ENCODE peak calls at places on chromosomes 7 and 10, in five cellular contexts. B is prostate gland, G is globus pallidus, X is HS-5, T is uterus. Y is an unnamed sample.
A peak's percentile ranks its signal among the peaks of the same experiment; 100 is the strongest.

GRCh38 chr7:27176962-27177794 is 3.1 kb upstream of the HOXA10 start:
- DNase-seq in T (peak; percentile 33), X (no peak), B (no peak), G (no peak), Y (no peak)

GRCh38 chr7:139683137-139683871 is 94.5 kb downstream of the HIPK2 start:
- DNase-seq in T (no peak), G (no peak), X (no peak), B (no peak), Y (no peak)

GRCh38 chr7:38327597-38327996 is 54.2 kb upstream of the TARP start:
- DNase-seq in T (no peak), B (no peak), G (no peak), X (no peak), Y (no peak)

GRCh38 chr7:24456526-24457214 is 116.6 kb upstream of the PALS2 start:
- DNase-seq in T (no peak), G (no peak), X (no peak), B (no peak), Y (no peak)

GRCh38 chr10:125294109-125294508 is 133.7 kb upstream of the CTBP2 start:
- DNase-seq in X (no peak), B (no peak), G (no peak), T (no peak), Y (no peak)

GRCh38 chr10:106772957-106773356 is 391.5 kb downstream of the SORCS1 start:
- DNase-seq in B (no peak), G (no peak), X (no peak), T (no peak), Y (no peak)

GRCh38 chr10:132132391-132132841 is 54.3 kb upstream of the DPYSL4 start:
- DNase-seq in X (no peak), T (no peak), B (no peak), G (peak; percentile 59), Y (peak; percentile 29)

GRCh38 chr10:110514848-110515247 is 17.1 kb downstream of the DUSP5 start:
- DNase-seq in G (no peak), B (no peak), T (no peak), X (no peak), Y (no peak)

GRCh38 chr10:60394444-60394843 is 4.8 kb upstream of the ANK3 start:
- DNase-seq in B (no peak), G (peak; percentile 75), X (no peak), T (no peak), Y (no peak)

GRCh38 chr7:136509466-136509865 is 359.0 kb upstream of the CHRM2 start:
- DNase-seq in X (no peak), G (peak; percentile 11), T (no peak), B (no peak), Y (peak; percentile 23)

GRCh38 chr7:12584940-12585339 is 14.4 kb downstream of the SCIN start:
- DNase-seq in B (no peak), G (peak; percentile 65), X (no peak), T (no peak), Y (peak; percentile 93)

GRCh38 chr10:107409517-107409916 is 245.0 kb upstream of the SORCS1 start:
- DNase-seq in X (peak; percentile 5), B (no peak), T (no peak), G (peak; percentile 16), Y (peak; percentile 46)

GRCh38 chr7:227940-228339 is 35.6 kb downstream of the FAM20C start:
- DNase-seq in T (no peak), B (no peak), G (no peak), X (no peak), Y (no peak)

GRCh38 chr10:133523631-133524203 is 3.4 kb upstream of the CYP2E1 start:
- DNase-seq in G (no peak), X (no peak), T (no peak), B (no peak), Y (no peak)

GRCh38 chr7:44272456-44272855 is 52.9 kb downstream of the CAMK2B start:
- DNase-seq in T (no peak), B (no peak), G (no peak), X (no peak), Y (no peak)

GRCh38 chr7:153381275-153382119 is 621.9 kb downstream of the ACTR3B start:
- DNase-seq in G (peak; percentile 33), T (peak; percentile 60), X (no peak), B (no peak), Y (peak; percentile 60)

GRCh38 chr10:6014241-6014761 is 37.0 kb upstream of the IL15RA start:
- DNase-seq in X (peak; percentile 6), G (peak; percentile 41), T (peak; percentile 59), B (peak; percentile 26), Y (peak; percentile 67)

GRCh38 chr10:101139421-101139911 is 8.4 kb downstream of the TLX1 start:
- DNase-seq in T (no peak), B (no peak), G (no peak), X (no peak), Y (no peak)

GRCh38 chr10:91294134-91294906 is 73.9 kb downstream of the PCGF5 start:
- DNase-seq in X (no peak), B (no peak), G (no peak), T (no peak), Y (no peak)

GRCh38 chr10:31146496-31147219 is 115.0 kb upstream of the ZNF438 start:
- DNase-seq in B (no peak), X (peak; percentile 35), G (no peak), T (peak; percentile 62), Y (no peak)

GRCh38 chr7:126005064-126005463 is 1075.4 kb upstream of the POT1 start:
- DNase-seq in B (no peak), T (no peak), X (no peak), G (no peak), Y (no peak)

GRCh38 chr10:111335826-111336225 is 259.0 kb downstream of the ADRA2A start:
- DNase-seq in B (no peak), T (no peak), X (no peak), G (peak; percentile 11), Y (peak; percentile 4)

GRCh38 chr7:17289074-17289665 is 9.3 kb upstream of the AHR start:
- DNase-seq in G (no peak), X (no peak), B (no peak), T (no peak), Y (peak; percentile 43)

GRCh38 chr7:149257146-149257545 is 4.8 kb upstream of the ZNF783 start:
- DNase-seq in G (no peak), B (no peak), X (no peak), T (no peak), Y (no peak)

GRCh38 chr7:1160665-1161010 is 642 bp upstream of the ZFAND2A start:
- DNase-seq in T (no peak), X (no peak), G (no peak), B (no peak), Y (no peak)

GRCh38 chr10:71978988-71979691 is 14.9 kb downstream of the CHST3 start:
- DNase-seq in B (no peak), X (no peak), G (no peak), T (no peak), Y (no peak)

GRCh38 chr10:58806970-58807630 is 294.4 kb downstream of the BICC1 start:
- DNase-seq in G (no peak), B (no peak), X (no peak), T (no peak), Y (no peak)

Y was measured in pons.